ENCODE peak calls at places on chromosomes 11 and 22, in six cellular contexts. Q is IMR-90, U is mammary epithelial cell, I is keratinocyte, D is prostate gland, R is stomach. O is an unnamed sample. For H3K36me3, the result is how much of the 10 kb centered on the place peaks cover.

GRCh38 chr22:42343136-42343484 is 72.7 kb upstream of the TCF20 start:
- DNase-seq in U (no peak), Q (no peak), I (no peak), D (no peak), R (no peak), O (no peak)

GRCh38 chr11:72406536-72407507 is 27.5 kb downstream of the CLPB start:
- DNase-seq in I (no peak), D (no peak), U (peak), Q (no peak), R (no peak), O (no peak)

GRCh38 chr22:20606041-20606783 is 98.8 kb downstream of the MED15 start:
- DNase-seq in U (peak), Q (peak), R (peak), D (peak), I (peak), O (peak)

GRCh38 chr11:117328414-117329010 is 858 bp downstream of the CEP164 start:
- DNase-seq in D (peak), R (peak), I (no peak), U (no peak), Q (peak), O (no peak)

GRCh38 chr11:15911377-15912044 is 444.8 kb downstream of the SOX6 start:
- DNase-seq in I (no peak), R (peak), Q (peak), U (no peak), D (no peak), O (no peak)

GRCh38 chr22:26968873-26969272 is 311.5 kb downstream of the MIAT start:
- DNase-seq in D (no peak), I (no peak), R (no peak), Q (no peak), U (peak), O (no peak)

GRCh38 chr11:69048718-69049489 is at the start of gene TPCN2:
- DNase-seq in Q (peak), I (peak), U (peak), R (peak), D (peak), O (peak)

GRCh38 chr22:32904044-32904443 is 102.5 kb downstream of the TIMP3 start:
- DNase-seq in U (peak), D (no peak), I (no peak), R (no peak), Q (peak), O (no peak)

GRCh38 chr22:49659281-49659923 is 168.3 kb downstream of the BRD1 start:
- DNase-seq in I (no peak), D (no peak), R (no peak), Q (no peak), U (no peak), O (no peak)

GRCh38 chr11:67420147-67420645 is 4.7 kb downstream of the CARNS1 start:
- DNase-seq in R (no peak), I (no peak), D (no peak), U (no peak), Q (no peak), O (no peak)

GRCh38 chr11:1198766-1199688 is 23.8 kb upstream of the MUC5B start:
- DNase-seq in R (peak), Q (no peak), I (no peak), U (no peak), D (no peak), O (peak)

GRCh38 chr11:46294365-46295309 is 17.2 kb downstream of the CREB3L1 start:
- DNase-seq in U (no peak), D (no peak), R (peak), Q (peak), I (no peak), O (no peak)

GRCh38 chr22:20957691-20958440 is 9.2 kb upstream of the AIFM3 start:
- DNase-seq in U (no peak), I (no peak), R (peak), Q (no peak), D (no peak), O (peak)

GRCh38 chr11:73239111-73239521 is 21.0 kb downstream of the P2RY2 start:
- DNase-seq in U (no peak), R (no peak), Q (no peak), D (no peak), I (no peak), O (no peak)

GRCh38 chr11:105298630-105299029 is 159.1 kb upstream of the CARD18 start:
- DNase-seq in D (no peak), Q (peak), R (no peak), I (no peak), U (no peak), O (no peak)

GRCh38 chr22:26477341-26477731 is 6.2 kb downstream of the HPS4 start:
- DNase-seq in R (no peak), D (no peak), I (no peak), Q (no peak), U (no peak), O (no peak)

GRCh38 chr11:102269927-102270326 is 47.4 kb upstream of the BIRC3 start:
- DNase-seq in R (no peak), I (peak), U (peak), D (no peak), Q (peak), O (no peak)

GRCh38 chr22:17980638-17981051 is 43.7 kb downstream of the MICAL3 start:
- DNase-seq in Q (peak), U (no peak), I (no peak), D (peak), R (peak), O (peak)

GRCh38 chr22:17606472-17606871 is 22.1 kb downstream of the ATP6V1E1 start:
- DNase-seq in D (no peak), R (no peak), I (no peak), Q (peak), U (no peak), O (no peak)

GRCh38 chr22:35315855-35316745 is 16.4 kb downstream of the TOM1 start:
- DNase-seq in R (no peak), D (peak), U (no peak), I (no peak), Q (no peak), O (no peak)

GRCh38 chr11:3381794-3382193 is 2.8 kb upstream of the ZNF195 start:
- DNase-seq in U (no peak), Q (no peak), D (no peak), R (no peak), I (no peak), O (no peak)

GRCh38 chr22:50001388-50002231 is 11.0 kb downstream of the IL17REL start:
- DNase-seq in U (no peak), D (no peak), Q (no peak), R (no peak), I (no peak), O (no peak)

GRCh38 chr11:13315517-13316432 is 38.2 kb downstream of the BMAL1 start:
- DNase-seq in I (no peak), Q (no peak), R (no peak), U (no peak), D (no peak), O (no peak)

GRCh38 chr22:35995772-35996171 is 32.9 kb downstream of the RBFOX2 start:
- DNase-seq in D (no peak), Q (peak), U (peak), I (no peak), R (peak), O (no peak)

GRCh38 chr11:134761926-134762247 is 349.8 kb upstream of the B3GAT1 start:
- DNase-seq in Q (no peak), I (no peak), D (no peak), U (no peak), R (no peak), O (no peak)

GRCh38 chr11:1916132-1916985 is 3.1 kb upstream of the TNNT3 start:
- DNase-seq in U (no peak), D (no peak), I (no peak), R (no peak), Q (no peak), O (no peak)

GRCh38 chr11:63592975-63593395 is 21.2 kb downstream of the PLAAT3 start:
- DNase-seq in D (no peak), U (no peak), Q (peak), R (no peak), I (no peak), O (no peak)

GRCh38 chr11:121741954-121742361 is 289.2 kb upstream of the SORL1-AS1 start:
- DNase-seq in D (peak), R (no peak), U (no peak), I (no peak), Q (peak), O (no peak)

GRCh38 chr22:41565403-41566054 is 4.7 kb downstream of the CSDC2 start:
- DNase-seq in Q (peak), I (no peak), D (no peak), U (peak), R (no peak), O (no peak)

GRCh38 chr11:38476808-38477565 is 1879.0 kb upstream of the RAG2 start:
- DNase-seq in U (no peak), R (no peak), Q (no peak), I (no peak), D (no peak), O (no peak)

DNA sequence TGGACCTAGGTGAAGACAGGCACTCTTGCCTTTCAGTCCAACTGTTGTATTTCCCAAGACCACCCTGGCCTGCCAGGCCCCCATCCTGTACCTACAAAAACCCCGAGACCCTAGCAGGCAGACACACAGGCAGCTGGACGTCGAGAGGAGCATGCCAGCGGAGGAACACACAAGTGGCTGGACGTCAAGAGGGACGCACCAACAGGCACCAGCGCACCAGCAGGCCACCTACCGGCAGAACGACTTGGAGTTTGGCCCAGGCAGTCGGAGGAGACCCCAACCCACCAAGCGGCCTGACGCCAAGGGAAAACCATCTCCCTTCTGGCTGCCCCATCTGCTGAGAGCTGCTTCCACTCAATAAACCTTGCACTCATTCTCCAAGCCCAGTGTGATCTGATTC is 1883.4 kb upstream of the RAG2 start:
- DNase-seq in D (no peak), U (no peak), R (no peak), I (no peak), Q (no peak), O (no peak)
- H3K4me3 ChIP-seq in D (no peak), U (no peak), R (no peak), I (no peak), Q (no peak), O (no peak)

GRCh38 chr22:45969414-45969799 is 7.6 kb downstream of the WNT7B start:
- DNase-seq in I (no peak), R (no peak), U (no peak), D (no peak), Q (no peak), O (no peak)
- TF ChIP-seq CTCF in I (no peak), R (no peak), U (peak), D (no peak), Q (peak), O (no peak)

GRCh38 chr22:30026751-30027150 is 53.5 kb upstream of the HORMAD2 start:
- DNase-seq in R (no peak), Q (no peak), D (no peak), I (no peak), U (no peak), O (no peak)

GRCh38 chr22:30027791-30028190 is 52.5 kb upstream of the HORMAD2 start:
- DNase-seq in D (no peak), U (no peak), R (peak), I (no peak), Q (no peak), O (no peak)

GRCh38 chr22:30028731-30029130 is 51.5 kb upstream of the HORMAD2 start:
- DNase-seq in U (no peak), R (no peak), I (no peak), Q (no peak), D (no peak), O (no peak)

GRCh38 chr22:30025187-30025586 is 55.1 kb upstream of the HORMAD2 start:
- DNase-seq in R (peak), U (no peak), D (peak), I (no peak), Q (no peak), O (no peak)

GRCh38 chr22:30027169-30027568 is 53.1 kb upstream of the HORMAD2 start:
- DNase-seq in D (no peak), I (no peak), U (peak), R (peak), Q (no peak), O (no peak)
- H3K36me3 ChIP-seq in D (under half), I (under half), U (under half), R (half or more), Q (half or more), O (under half)

GRCh38 chr11:27391336-27392015 is 28.5 kb upstream of the CCDC34 start:
- DNase-seq in U (peak), R (no peak), Q (no peak), D (no peak), I (peak), O (no peak)
- H3K4me3 ChIP-seq in U (no peak), R (no peak), Q (no peak), D (no peak), I (no peak), O (no peak)

GRCh38 chr11:10902301-10902700 is 44.4 kb upstream of the ZBED5 start:
- DNase-seq in R (no peak), I (no peak), U (no peak), Q (no peak), D (peak), O (no peak)

GRCh38 chr11:10909141-10909883 is 51.5 kb upstream of the ZBED5 start:
- DNase-seq in R (no peak), I (peak), U (peak), D (no peak), Q (peak), O (no peak)

GRCh38 chr11:10908215-10908990 is 50.5 kb upstream of the ZBED5 start:
- DNase-seq in I (peak), U (peak), Q (peak), R (no peak), D (no peak), O (no peak)

GRCh38 chr11:10902756-10903155 is 44.9 kb upstream of the ZBED5 start:
- DNase-seq in R (no peak), I (no peak), U (no peak), Q (no peak), D (no peak), O (no peak)

GRCh38 chr11:10906521-10906920 is 48.7 kb upstream of the ZBED5 start:
- DNase-seq in U (no peak), I (no peak), R (no peak), D (no peak), Q (peak), O (no peak)
- TF ChIP-seq CTCF in U (no peak), I (no peak), R (no peak), D (no peak), Q (no peak), O (no peak)

GRCh38 chr11:114066046-114066648 is 6.6 kb downstream of the ZBTB16 start:
- DNase-seq in U (no peak), I (no peak), R (no peak), D (no peak), Q (no peak), O (no peak)
- H3K36me3 ChIP-seq in U (under half), I (under half), R (half or more), D (under half), Q (under half), O (under half)